ENCODE peak calls at places on chromosomes 3 and 15, in nine cellular contexts. V is CD8-positive, alpha-beta T cell; Q is endothelial cell of umbilical vein; G is fibroblast of lung; S is caudate nucleus; K is hepatocyte; U is Karpas-422; P is thyroid gland; E is HCT116. D is an unnamed sample.

GRCh38 chr3:71406945-71407629 is 176.4 kb downstream of the FOXP1 start:
- DNase-seq in V (no peak), Q (no peak), G (no peak), S (no peak), K (no peak), U (no peak), P (no peak), E (no peak), D (no peak)

GRCh38 chr3:39065197-39065596 is 13.4 kb downstream of the WDR48 start:
- DNase-seq in V (no peak), Q (peak; percentile 29), G (peak; percentile 68), S (no peak), K (peak; percentile 34), U (peak; percentile 84), P (peak; percentile 21), E (peak; percentile 12), D (no peak)

GRCh38 chr15:73930790-73931281 is 4.6 kb downstream of the LOXL1 start:
- DNase-seq in V (no peak), Q (no peak), G (peak; percentile 79), S (no peak), K (peak; percentile 51), U (no peak), P (no peak), E (no peak), D (no peak)

GRCh38 chr3:114706591-114707224 is 412.9 kb downstream of the TIGIT start:
- DNase-seq in V (no peak), Q (peak; percentile 4), G (peak; percentile 80), S (no peak), K (peak; percentile 62), U (no peak), P (peak; percentile 5), E (peak; percentile 88), D (peak; percentile 90)

GRCh38 chr3:122640437-122640999 is 40.1 kb upstream of the PARP14 start:
- DNase-seq in V (no peak), Q (no peak), G (no peak), S (no peak), K (no peak), U (no peak), P (no peak), E (no peak), D (no peak)

GRCh38 chr3:188088948-188089685 is 64.8 kb upstream of the LPP start:
- DNase-seq in V (no peak), Q (no peak), G (no peak), S (no peak), K (no peak), U (no peak), P (no peak), E (no peak), D (no peak)

GRCh38 chr3:192422998-192423349 is 304.4 kb downstream of the FGF12 start:
- DNase-seq in V (no peak), Q (peak; percentile 50), G (no peak), S (no peak), K (no peak), U (peak; percentile 68), P (no peak), E (no peak), D (no peak)

GRCh38 chr3:14505803-14506500 is 34.2 kb downstream of the GRIP2 start:
- DNase-seq in V (no peak), Q (no peak), G (no peak), S (no peak), K (no peak), U (no peak), P (no peak), E (no peak), D (no peak)

GRCh38 chr3:54087581-54088410 is 34.6 kb upstream of the CACNA2D3 start:
- DNase-seq in V (no peak), Q (no peak), G (peak; percentile 1), S (no peak), K (peak; percentile 39), U (no peak), P (peak; percentile 14), E (no peak), D (no peak)

GRCh38 chr3:124802054-124802698 is 71.9 kb downstream of the UMPS start:
- DNase-seq in V (no peak), Q (no peak), G (no peak), S (no peak), K (no peak), U (no peak), P (no peak), E (no peak), D (no peak)

GRCh38 chr15:78069630-78070029 is 7.9 kb downstream of the TBC1D2B start:
- DNase-seq in V (no peak), Q (no peak), G (no peak), S (no peak), K (no peak), U (no peak), P (no peak), E (no peak), D (no peak)

GRCh38 chr15:78072080-78072892 is 5.2 kb downstream of the TBC1D2B start:
- DNase-seq in V (no peak), Q (no peak), G (peak; percentile 40), S (peak; percentile 36), K (peak; percentile 78), U (no peak), P (no peak), E (no peak), D (no peak)

GRCh38 chr15:78070049-78070698 is 7.3 kb downstream of the TBC1D2B start:
- DNase-seq in V (no peak), Q (peak; percentile 35), G (no peak), S (no peak), K (no peak), U (peak; percentile 60), P (no peak), E (no peak), D (no peak)

GRCh38 chr15:78073026-78073425 is 4.5 kb downstream of the TBC1D2B start:
- DNase-seq in V (no peak), Q (no peak), G (no peak), S (no peak), K (no peak), U (no peak), P (no peak), E (no peak), D (no peak)

GRCh38 chr15:78071378-78071777 is 6.1 kb downstream of the TBC1D2B start:
- DNase-seq in V (no peak), Q (no peak), G (no peak), S (no peak), K (no peak), U (no peak), P (no peak), E (no peak), D (no peak)
- H3K27ac ChIP-seq in V (no peak overlapping the region), Q (no peak overlapping the region), G (no peak overlapping the region), S (peak overlapping the region; percentile 77), K (peak overlapping the region; percentile 89), U (peak overlapping the region; percentile 57), P (no peak overlapping the region), E (no peak overlapping the region), D (no peak overlapping the region)

DNA sequence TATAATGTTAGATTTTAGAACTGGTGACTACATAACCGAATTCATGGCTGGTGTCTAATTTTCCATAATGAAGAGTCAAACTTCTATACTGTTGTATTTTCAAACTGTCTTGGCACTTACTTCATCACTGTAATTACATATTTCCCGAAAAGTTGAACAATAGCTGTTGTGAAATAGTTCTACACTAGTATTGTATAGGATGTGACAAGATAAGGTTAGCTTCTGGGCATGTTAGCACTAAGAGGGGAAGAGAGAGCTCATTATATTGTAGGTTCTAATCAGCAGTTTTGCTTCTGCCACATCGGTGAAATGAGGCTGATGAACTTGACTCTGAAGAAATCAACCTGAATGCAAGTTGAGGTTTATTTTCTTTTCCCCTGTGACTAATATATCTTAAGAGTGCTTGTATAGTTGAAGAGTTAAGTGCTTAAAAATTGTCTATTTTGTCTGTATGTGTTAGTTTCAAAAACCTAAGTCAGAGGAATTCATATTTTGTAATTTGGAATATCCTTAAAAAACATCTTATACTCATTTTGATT is 8.9 kb downstream of the GYG1 start:
- DNase-seq in V (no peak), Q (no peak), G (peak; percentile 50), S (no peak), K (no peak), U (no peak), P (no peak), E (no peak), D (no peak)
- H3K27ac ChIP-seq in V (no peak overlapping the region), Q (no peak overlapping the region), G (peak overlapping the region; percentile 21), S (no peak overlapping the region), K (no peak overlapping the region), U (no peak overlapping the region), P (no peak overlapping the region), E (no peak overlapping the region), D (no peak overlapping the region)

GRCh38 chr3:40397912-40398311 is 10.9 kb downstream of the ENTPD3 start:
- DNase-seq in V (no peak), Q (no peak), G (no peak), S (no peak), K (no peak), U (no peak), P (no peak), E (no peak), D (no peak)

GRCh38 chr3:40396406-40396805 is 9.4 kb downstream of the ENTPD3 start:
- DNase-seq in V (no peak), Q (no peak), G (no peak), S (no peak), K (no peak), U (no peak), P (no peak), E (no peak), D (no peak)

GRCh38 chr3:40397129-40397528 is 10.1 kb downstream of the ENTPD3 start:
- DNase-seq in V (no peak), Q (no peak), G (no peak), S (no peak), K (no peak), U (no peak), P (no peak), E (no peak), D (no peak)

GRCh38 chr3:40398346-40398745 is 11.4 kb downstream of the ENTPD3 start:
- DNase-seq in V (no peak), Q (no peak), G (no peak), S (no peak), K (peak; percentile 8), U (no peak), P (no peak), E (no peak), D (no peak)
- H3K27ac ChIP-seq in V (no peak overlapping the region), Q (no peak overlapping the region), G (no peak overlapping the region), S (no peak overlapping the region), K (no peak overlapping the region), U (no peak overlapping the region), P (no peak overlapping the region), E (no peak overlapping the region), D (peak overlapping the region; percentile 33)

GRCh38 chr3:12854550-12854949 is 13.2 kb upstream of the RPL32 start:
- DNase-seq in V (no peak), Q (no peak), G (no peak), S (no peak), K (no peak), U (no peak), P (no peak), E (no peak), D (no peak)

GRCh38 chr3:12861611-12862010 is 20.2 kb upstream of the RPL32 start:
- DNase-seq in V (no peak), Q (no peak), G (no peak), S (no peak), K (no peak), U (no peak), P (no peak), E (no peak), D (no peak)

GRCh38 chr3:12859840-12860239 is 18.5 kb upstream of the RPL32 start:
- DNase-seq in V (no peak), Q (no peak), G (no peak), S (no peak), K (no peak), U (no peak), P (no peak), E (no peak), D (no peak)

GRCh38 chr3:12853803-12854202 is 12.4 kb upstream of the RPL32 start:
- DNase-seq in V (no peak), Q (no peak), G (no peak), S (peak; percentile 26), K (no peak), U (no peak), P (no peak), E (no peak), D (no peak)

GRCh38 chr3:12856626-12857025 is 15.3 kb upstream of the RPL32 start:
- DNase-seq in V (no peak), Q (no peak), G (no peak), S (no peak), K (no peak), U (no peak), P (no peak), E (no peak), D (no peak)
- H3K27ac ChIP-seq in V (no peak overlapping the region), Q (no peak overlapping the region), G (no peak overlapping the region), S (no peak overlapping the region), K (no peak overlapping the region), U (no peak overlapping the region), P (no peak overlapping the region), E (no peak overlapping the region), D (no peak overlapping the region)